ENCODE peak calls at places on chromosomes 1 and 21, in nine cellular contexts. P, L, V, Y, K, H, T, F and X are unnamed samples.

GRCh38 chr1:206524739-206525364 is 17.5 kb downstream of the RASSF5 start:
- DNase-seq in P (no peak), L (no peak), V (no peak), Y (no peak), K (no peak), H (no peak), T (no peak), F (no peak), X (no peak)

GRCh38 chr1:93331412-93331811 is 14.3 kb upstream of the DR1 start:
- DNase-seq in P (no peak), L (no peak), V (no peak), Y (no peak), K (no peak), H (no peak), T (no peak), F (no peak), X (no peak)

GRCh38 chr1:213171711-213172110 is 120.7 kb downstream of the RPS6KC1 start:
- DNase-seq in P (no peak), L (no peak), V (no peak), Y (no peak), K (no peak), H (no peak), T (no peak), F (no peak), X (no peak)

GRCh38 chr1:40627987-40628902 is 37.2 kb downstream of the RIMS3 start:
- DNase-seq in P (no peak), L (no peak), V (no peak), Y (peak), K (no peak), H (no peak), T (peak), F (no peak), X (no peak)

GRCh38 chr1:150196411-150196810 is 39.5 kb downstream of the ANP32E start:
- DNase-seq in P (no peak), L (no peak), V (no peak), Y (no peak), K (no peak), H (no peak), T (no peak), F (no peak), X (no peak)

GRCh38 chr21:28763809-28764418 is 228.8 kb downstream of the LTN1 start:
- DNase-seq in P (no peak), L (no peak), V (no peak), Y (no peak), K (no peak), H (no peak), T (no peak), F (no peak), X (no peak)

GRCh38 chr1:240387036-240387435 is 224.9 kb downstream of the GREM2 start:
- DNase-seq in P (no peak), L (no peak), V (no peak), Y (no peak), K (no peak), H (no peak), T (no peak), F (no peak), X (no peak)

GRCh38 chr1:88985033-88985432 is 7.4 kb downstream of the KYAT3 start:
- DNase-seq in P (no peak), L (no peak), V (no peak), Y (no peak), K (peak), H (no peak), T (no peak), F (peak), X (no peak)

GRCh38 chr1:203211812-203212211 is 17.7 kb downstream of the CHIT1 start:
- DNase-seq in P (no peak), L (no peak), V (no peak), Y (no peak), K (no peak), H (no peak), T (no peak), F (no peak), X (no peak)